ENCODE peak calls at places on chromosomes 16 and 17, in ten cellular contexts. U is foreskin fibroblast, H is T follicular helper cell, D is NCI-H146, Z is NCI-H1417, W is epithelial cell of esophagus, T is mucosa of gallbladder, F is stromal cell of bone marrow, R is GM20000, S is NAMALWA. Y is an unnamed sample.
A peak's percentile ranks its signal among the peaks of the same experiment; 100 is the strongest.

GRCh38 chr17:37067555-37068111 is 118.9 kb downstream of the AATF start:
- DNase-seq in U (peak; percentile 90), H (no peak), D (no peak), Z (no peak), W (peak; percentile 86), T (peak; percentile 83), F (peak; percentile 32), R (no peak), S (no peak), Y (no peak)

GRCh38 chr16:58032710-58033293 is 7.2 kb downstream of the MMP15 start:
- DNase-seq in U (peak; percentile 36), H (no peak), D (no peak), Z (no peak), W (no peak), T (peak; percentile 83), F (no peak), R (no peak), S (no peak), Y (no peak)

GRCh38 chr17:73911726-73912359 is 267.6 kb upstream of the SDK2 start:
- DNase-seq in U (no peak), H (no peak), D (no peak), Z (no peak), W (no peak), T (no peak), F (no peak), R (no peak), S (no peak), Y (no peak)

GRCh38 chr16:9311303-9311954 is 220.0 kb downstream of the HAPSTR1 start:
- DNase-seq in U (no peak), H (no peak), D (no peak), Z (no peak), W (peak; percentile 29), T (no peak), F (no peak), R (no peak), S (no peak), Y (no peak)

GRCh38 chr17:76478097-76478496 is 10.7 kb downstream of the AANAT start:
- DNase-seq in U (no peak), H (no peak), D (no peak), Z (no peak), W (no peak), T (no peak), F (no peak), R (no peak), S (no peak), Y (no peak)

GRCh38 chr16:11024333-11025053 is 80.1 kb downstream of the CLEC16A start:
- DNase-seq in U (no peak), H (no peak), D (no peak), Z (no peak), W (peak; percentile 64), T (no peak), F (no peak), R (no peak), S (no peak), Y (no peak)

GRCh38 chr17:82920150-82920549 is 80.3 kb upstream of the ZNF750 start:
- DNase-seq in U (no peak), H (no peak), D (no peak), Z (no peak), W (no peak), T (peak; percentile 26), F (no peak), R (no peak), S (no peak), Y (no peak)

GRCh38 chr16:2035431-2036199 is 8.9 kb downstream of the NHERF2 start:
- DNase-seq in U (peak; percentile 94), H (no peak), D (peak; percentile 73), Z (peak; percentile 70), W (no peak), T (no peak), F (peak; percentile 81), R (no peak), S (no peak), Y (no peak)

GRCh38 chr16:81831722-81832126 is 52.6 kb downstream of the PLCG2 start:
- DNase-seq in U (no peak), H (no peak), D (no peak), Z (no peak), W (no peak), T (peak; percentile 39), F (no peak), R (peak; percentile 69), S (peak; percentile 95), Y (peak; percentile 22)

GRCh38 chr17:834136-834535 is 52.0 kb downstream of the MRM3 start:
- DNase-seq in U (no peak), H (no peak), D (no peak), Z (no peak), W (no peak), T (no peak), F (no peak), R (no peak), S (no peak), Y (no peak)

GRCh38 chr16:86668136-86668535 is 89.8 kb downstream of the FOXL1 start:
- DNase-seq in U (peak; percentile 76), H (no peak), D (no peak), Z (no peak), W (peak; percentile 28), T (no peak), F (no peak), R (no peak), S (no peak), Y (no peak)

GRCh38 chr16:82082543-82083244 is 47.6 kb downstream of the HSD17B2 start:
- DNase-seq in U (peak; percentile 86), H (no peak), D (no peak), Z (no peak), W (peak; percentile 65), T (no peak), F (no peak), R (peak; percentile 31), S (no peak), Y (no peak)

GRCh38 chr16:57475711-57476339 is 10.5 kb downstream of the DOK4 start:
- DNase-seq in U (peak; percentile 68), H (peak; percentile 64), D (no peak), Z (peak; percentile 9), W (peak; percentile 32), T (no peak), F (no peak), R (peak; percentile 85), S (peak; percentile 82), Y (peak; percentile 59)

GRCh38 chr17:82204831-82205719 is 7.6 kb downstream of the CCDC57 start:
- DNase-seq in U (peak; percentile 90), H (no peak), D (peak; percentile 92), Z (peak; percentile 61), W (peak; percentile 89), T (no peak), F (no peak), R (no peak), S (no peak), Y (no peak)

GRCh38 chr16:83206426-83206825 is 579.7 kb downstream of the CDH13 start:
- DNase-seq in U (no peak), H (no peak), D (no peak), Z (no peak), W (peak; percentile 52), T (no peak), F (peak; percentile 16), R (no peak), S (no peak), Y (no peak)

GRCh38 chr17:2710804-2711607 is 558 bp downstream of the CLUH start:
- DNase-seq in U (peak; percentile 63), H (no peak), D (peak; percentile 37), Z (peak; percentile 35), W (no peak), T (no peak), F (no peak), R (no peak), S (peak; percentile 29), Y (no peak)

GRCh38 chr16:68524069-68524820 is 14.8 kb upstream of the ZFP90 start:
- DNase-seq in U (no peak), H (no peak), D (no peak), Z (no peak), W (no peak), T (no peak), F (no peak), R (no peak), S (no peak), Y (no peak)

GRCh38 chr17:50892101-50892776 is 26.1 kb upstream of the TOB1 start:
- DNase-seq in U (no peak), H (no peak), D (peak; percentile 5), Z (no peak), W (no peak), T (no peak), F (no peak), R (no peak), S (no peak), Y (no peak)

GRCh38 chr16:47928008-47928407 is 227.8 kb downstream of the ABCC12 start:
- DNase-seq in U (no peak), H (no peak), D (no peak), Z (no peak), W (no peak), T (no peak), F (no peak), R (no peak), S (peak; percentile 3), Y (no peak)

GRCh38 chr16:8694795-8695194 is 20.4 kb downstream of the ABAT start:
- DNase-seq in U (no peak), H (no peak), D (no peak), Z (no peak), W (no peak), T (no peak), F (no peak), R (no peak), S (no peak), Y (no peak)

GRCh38 chr16:84643180-84643583 is 5.1 kb upstream of the KLHL36 start:
- DNase-seq in U (peak; percentile 96), H (no peak), D (peak; percentile 77), Z (peak; percentile 64), W (peak; percentile 92), T (peak; percentile 68), F (peak; percentile 73), R (no peak), S (peak; percentile 30), Y (no peak)

GRCh38 chr17:20256144-20256543 is 211.2 kb downstream of the LGALS9B start:
- DNase-seq in U (no peak), H (no peak), D (peak; percentile 78), Z (peak; percentile 48), W (no peak), T (no peak), F (no peak), R (no peak), S (no peak), Y (no peak)

GRCh38 chr16:11198817-11199216 is 57.2 kb downstream of the SOCS1 start:
- DNase-seq in U (no peak), H (no peak), D (peak; percentile 44), Z (no peak), W (peak; percentile 75), T (peak; percentile 80), F (no peak), R (no peak), S (no peak), Y (no peak)

GRCh38 chr16:11474617-11475291 is 112.0 kb downstream of the LITAF start:
- DNase-seq in U (no peak), H (no peak), D (peak; percentile 71), Z (no peak), W (peak; percentile 72), T (no peak), F (no peak), R (no peak), S (no peak), Y (no peak)

GRCh38 chr17:79423811-79424465 is 186.9 kb downstream of the RBFOX3 start:
- DNase-seq in U (no peak), H (no peak), D (no peak), Z (no peak), W (no peak), T (no peak), F (no peak), R (no peak), S (no peak), Y (no peak)

GRCh38 chr17:13746379-13746778 is 144.7 kb upstream of the HS3ST3A1 start:
- DNase-seq in U (no peak), H (no peak), D (no peak), Z (no peak), W (no peak), T (no peak), F (no peak), R (no peak), S (no peak), Y (no peak)

GRCh38 chr16:85490971-85491771 is 122.0 kb upstream of the GSE1 start:
- DNase-seq in U (no peak), H (peak; percentile 6), D (no peak), Z (no peak), W (no peak), T (no peak), F (no peak), R (peak; percentile 84), S (peak; percentile 77), Y (peak; percentile 5)

GRCh38 chr16:85227924-85228462 is 115.7 kb upstream of the CIBAR2 start:
- DNase-seq in U (peak; percentile 75), H (no peak), D (no peak), Z (no peak), W (peak; percentile 46), T (no peak), F (no peak), R (peak; percentile 61), S (peak; percentile 58), Y (no peak)

Y was measured in stimulated activated CD8-positive, alpha-beta memory T cell treated with anti-CD3 and anti-CD28 coated beads, Interleukin-7, amount 100 ng/mL, for 24 hours.